ENCODE peak calls at places on chromosome 14, in five cellular contexts. D, I, N, E and M are unnamed samples.
A peak's percentile ranks its signal among the peaks of the same experiment; 100 is the strongest.

GRCh38 chr14:41606249-41607118 is at the start of gene LRFN5:
- DNase-seq in D (peak; percentile 51), I (peak; percentile 23), N (no peak), E (peak; percentile 61), M (peak; percentile 69)

GRCh38 chr14:96038558-96038919 is 623 bp upstream of the C14orf132 start:
- DNase-seq in D (no peak), I (no peak), N (no peak), E (no peak), M (no peak)

GRCh38 chr14:39621223-39621622 is 189.0 kb upstream of the FBXO33 start:
- DNase-seq in D (no peak), I (no peak), N (no peak), E (no peak), M (no peak)

GRCh38 chr14:38522724-38523123 is 266.8 kb upstream of the CLEC14A start:
- DNase-seq in D (no peak), I (no peak), N (no peak), E (no peak), M (no peak)

GRCh38 chr14:33675415-33676130 is 275.3 kb downstream of the EGLN3 start:
- DNase-seq in D (no peak), I (no peak), N (no peak), E (no peak), M (no peak)

GRCh38 chr14:64806202-64806861 is 73.4 kb downstream of the SPTB start:
- DNase-seq in D (no peak), I (no peak), N (peak; percentile 36), E (no peak), M (peak; percentile 7)

GRCh38 chr14:100610511-100611217 is 23.4 kb upstream of the BEGAIN start:
- DNase-seq in D (no peak), I (no peak), N (no peak), E (peak; percentile 14), M (no peak)

GRCh38 chr14:60839057-60839456 is 104.5 kb downstream of the MNAT1 start:
- DNase-seq in D (no peak), I (no peak), N (no peak), E (no peak), M (no peak)

GRCh38 chr14:58298477-58298879 is at the start of gene ARID4A:
- DNase-seq in D (peak; percentile 88), I (no peak), N (no peak), E (peak; percentile 94), M (no peak)

GRCh38 chr14:59707778-59708635 is 131.4 kb upstream of the CCDC175 start:
- DNase-seq in D (no peak), I (no peak), N (no peak), E (no peak), M (peak; percentile 37)

GRCh38 chr14:51095854-51096823 is 1.2 kb upstream of the TRIM9 start:
- DNase-seq in D (peak; percentile 29), I (peak; percentile 61), N (no peak), E (peak; percentile 41), M (peak; percentile 45)

GRCh38 chr14:78172428-78172827 is 2.3 kb downstream of the NRXN3 start:
- DNase-seq in D (no peak), I (no peak), N (no peak), E (no peak), M (no peak)

GRCh38 chr14:33788116-33788515 is 162.8 kb downstream of the EGLN3 start:
- DNase-seq in D (no peak), I (peak; percentile 22), N (no peak), E (no peak), M (no peak)

GRCh38 chr14:72124171-72124570 is 191.9 kb downstream of the RGS6 start:
- DNase-seq in D (no peak), I (no peak), N (no peak), E (no peak), M (no peak)

GRCh38 chr14:59339526-59339925 is 125.7 kb downstream of the GPR135 start:
- DNase-seq in D (no peak), I (no peak), N (no peak), E (no peak), M (no peak)

GRCh38 chr14:32468955-32469354 is 139.9 kb downstream of the AKAP6 start:
- DNase-seq in D (no peak), I (no peak), N (no peak), E (no peak), M (no peak)

GRCh38 chr14:105939810-105940508 is 413.6 kb downstream of the TMEM121 start:
- DNase-seq in D (no peak), I (no peak), N (no peak), E (no peak), M (no peak)

GRCh38 chr14:24692382-24693352 is 58.7 kb upstream of the GZMB start:
- DNase-seq in D (no peak), I (no peak), N (no peak), E (no peak), M (no peak)

GRCh38 chr14:61567838-61568571 is 127.3 kb upstream of the HIF1A start:
- DNase-seq in D (no peak), I (no peak), N (no peak), E (peak; percentile 59), M (no peak)

GRCh38 chr14:104277416-104278213 is 139.2 kb downstream of the KIF26A start:
- DNase-seq in D (no peak), I (no peak), N (no peak), E (peak; percentile 4), M (no peak)

GRCh38 chr14:45949479-45949878 is 696.5 kb upstream of the MIS18BP1 start:
- DNase-seq in D (no peak), I (no peak), N (no peak), E (no peak), M (no peak)

GRCh38 chr14:20327005-20327869 is 5.8 kb downstream of the CCNB1IP1 start:
- DNase-seq in D (no peak), I (peak; percentile 55), N (no peak), E (no peak), M (peak; percentile 45)

GRCh38 chr14:24143511-24143910 is 2.1 kb upstream of the EMC9 start:
- DNase-seq in D (no peak), I (no peak), N (no peak), E (no peak), M (no peak)

GRCh38 chr14:25526290-25526689 is 476.3 kb upstream of the STXBP6 start:
- DNase-seq in D (no peak), I (no peak), N (no peak), E (no peak), M (no peak)

GRCh38 chr14:94355191-94355794 is 32.2 kb upstream of the SERPINA6 start:
- DNase-seq in D (peak; percentile 32), I (no peak), N (no peak), E (peak; percentile 42), M (no peak)

GRCh38 chr14:100025111-100025510 is 40.1 kb upstream of the EVL start:
- DNase-seq in D (no peak), I (no peak), N (no peak), E (no peak), M (no peak)

GRCh38 chr14:104383931-104384775 is 195.4 kb upstream of the C14orf180 start:
- DNase-seq in D (no peak), I (peak; percentile 17), N (no peak), E (no peak), M (peak; percentile 76)

GRCh38 chr14:75630695-75631452 is 29.8 kb downstream of the ERG28 start:
- DNase-seq in D (no peak), I (no peak), N (no peak), E (no peak), M (no peak)

GRCh38 chr14:31536201-31536960 is 24.8 kb upstream of the NUBPL start:
- DNase-seq in D (no peak), I (no peak), N (no peak), E (no peak), M (no peak)

GRCh38 chr14:101018561-101019290 is 115.2 kb upstream of the RTL1 start:
- DNase-seq in D (no peak), I (no peak), N (no peak), E (no peak), M (no peak)

GRCh38 chr14:55535521-55536207 is 44.3 kb upstream of the KTN1 start:
- DNase-seq in D (no peak), I (no peak), N (peak; percentile 36), E (no peak), M (peak; percentile 74)

GRCh38 chr14:104416383-104416782 is 163.2 kb upstream of the C14orf180 start:
- DNase-seq in D (no peak), I (no peak), N (no peak), E (no peak), M (no peak)

GRCh38 chr14:32300146-32300545 is 29.0 kb upstream of the AKAP6 start:
- DNase-seq in D (no peak), I (no peak), N (no peak), E (peak; percentile 25), M (peak; percentile 87)

GRCh38 chr14:24159777-24160498 is 1.1 kb upstream of the IRF9 start:
- DNase-seq in D (no peak), I (no peak), N (no peak), E (no peak), M (no peak)